ENCODE peak calls at places on chromosomes 3 and 15, in five cellular contexts. N is A549, P is HepG2, X is GM12878, J is K562. R is an unnamed sample.
A peak's percentile ranks its signal among the peaks of the same experiment; 100 is the strongest.

GRCh38 chr3:181952221-181952620 is 240.5 kb downstream of the SOX2 start:
- DNase-seq in J (no peak), N (no peak), X (no peak), P (no peak), R (no peak)

GRCh38 chr3:14203521-14204079 is 25.0 kb downstream of the LSM3 start:
- DNase-seq in J (peak; percentile 84), N (peak; percentile 79), X (no peak), P (peak; percentile 64), R (peak; percentile 65)

GRCh38 chr15:74725845-74726773 is 781 bp upstream of the CYP1A1 start:
- DNase-seq in P (peak; percentile 46), J (no peak), N (peak; percentile 35), X (no peak), R (peak; percentile 81)

GRCh38 chr3:196643201-196643749 is 3.8 kb downstream of the NRROS start:
- DNase-seq in N (no peak), X (peak; percentile 98), P (no peak), J (no peak), R (no peak)

GRCh38 chr3:186663351-186664118 is 2.3 kb upstream of the HRG start:
- DNase-seq in X (no peak), P (no peak), J (no peak), N (no peak), R (no peak)

GRCh38 chr15:49282366-49282765 is 112.3 kb downstream of the GALK2 start:
- DNase-seq in J (no peak), P (no peak), N (no peak), X (no peak), R (no peak)

GRCh38 chr15:81049835-81050234 is 49.1 kb downstream of the TLNRD1 start:
- DNase-seq in J (no peak), P (peak; percentile 5), N (no peak), X (no peak), R (no peak)

GRCh38 chr3:11060500-11061251 is 68.1 kb downstream of the SLC6A1 start:
- DNase-seq in N (peak; percentile 75), X (no peak), P (peak; percentile 12), J (peak; percentile 67), R (peak; percentile 89)

GRCh38 chr3:196726788-196727675 is 12.6 kb upstream of the PAK2 start:
- DNase-seq in X (no peak), J (no peak), P (no peak), N (no peak), R (no peak)

GRCh38 chr15:94845391-94845718 is 614.0 kb downstream of the MCTP2 start:
- DNase-seq in J (no peak), P (no peak), N (no peak), X (no peak), R (no peak)

GRCh38 chr3:58260261-58260731 is 22.7 kb downstream of the ABHD6 start:
- DNase-seq in N (no peak), X (no peak), P (no peak), J (no peak), R (no peak)

GRCh38 chr3:188972313-188972712 is 199.5 kb upstream of the TPRG1 start:
- DNase-seq in N (no peak), X (no peak), J (no peak), P (no peak), R (no peak)

GRCh38 chr3:117184574-117184973 is 475.0 kb downstream of the TUSC7 start:
- DNase-seq in X (no peak), N (no peak), P (no peak), J (no peak), R (no peak)

GRCh38 chr15:60970246-60971170 is 258.6 kb downstream of the RORA start:
- DNase-seq in P (no peak), J (no peak), X (no peak), N (no peak), R (no peak)

GRCh38 chr3:186133980-186134379 is 25.1 kb upstream of the ETV5 start:
- DNase-seq in X (no peak), J (no peak), P (peak; percentile 14), N (no peak), R (no peak)

GRCh38 chr3:197490659-197491058 is 65.1 kb downstream of the BDH1 start:
- DNase-seq in N (no peak), J (no peak), X (no peak), P (no peak), R (no peak)

GRCh38 chr15:62316413-62317060 is 151.5 kb upstream of the C2CD4B start:
- DNase-seq in J (no peak), P (no peak), X (no peak), N (no peak), R (no peak)

DNA sequence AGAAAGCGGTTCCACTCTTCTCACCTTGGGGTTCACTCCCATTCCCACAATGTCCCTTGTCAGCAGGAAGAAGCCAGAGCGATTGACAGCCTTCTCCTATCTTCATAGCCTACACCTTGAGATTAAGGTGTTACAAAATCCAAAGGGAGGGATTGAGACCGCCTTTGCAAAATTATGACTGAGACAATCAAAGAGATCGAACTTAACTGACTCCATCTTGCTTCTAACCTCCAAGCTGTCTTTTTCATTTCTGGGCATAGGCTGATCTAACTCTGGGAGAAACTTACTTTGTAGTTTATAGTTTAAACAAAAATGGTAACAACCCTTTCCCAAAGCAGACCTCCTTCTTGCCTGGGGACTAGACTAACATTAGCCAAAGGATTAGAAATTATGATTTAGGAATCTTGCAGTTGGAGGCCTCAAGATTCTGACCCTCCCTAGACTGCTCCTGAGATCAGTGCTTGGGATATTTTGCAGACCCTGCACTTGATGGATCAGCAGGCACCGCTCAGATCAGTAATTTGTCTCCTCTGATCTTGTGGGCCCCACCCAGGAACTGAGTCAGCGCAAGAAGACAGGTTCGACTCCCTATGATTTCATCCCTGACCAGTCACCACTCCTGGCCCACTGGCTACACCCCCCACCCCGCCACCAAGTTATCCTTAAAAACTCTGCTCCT is 40.0 kb downstream of the PAQR5 start:
- DNase-seq in X (no peak), N (no peak), J (no peak), P (no peak), R (no peak)
- TF ChIP-seq CHD2 in X (no peak), N (no peak), J (no peak), P (no peak), R (no peak)

DNA sequence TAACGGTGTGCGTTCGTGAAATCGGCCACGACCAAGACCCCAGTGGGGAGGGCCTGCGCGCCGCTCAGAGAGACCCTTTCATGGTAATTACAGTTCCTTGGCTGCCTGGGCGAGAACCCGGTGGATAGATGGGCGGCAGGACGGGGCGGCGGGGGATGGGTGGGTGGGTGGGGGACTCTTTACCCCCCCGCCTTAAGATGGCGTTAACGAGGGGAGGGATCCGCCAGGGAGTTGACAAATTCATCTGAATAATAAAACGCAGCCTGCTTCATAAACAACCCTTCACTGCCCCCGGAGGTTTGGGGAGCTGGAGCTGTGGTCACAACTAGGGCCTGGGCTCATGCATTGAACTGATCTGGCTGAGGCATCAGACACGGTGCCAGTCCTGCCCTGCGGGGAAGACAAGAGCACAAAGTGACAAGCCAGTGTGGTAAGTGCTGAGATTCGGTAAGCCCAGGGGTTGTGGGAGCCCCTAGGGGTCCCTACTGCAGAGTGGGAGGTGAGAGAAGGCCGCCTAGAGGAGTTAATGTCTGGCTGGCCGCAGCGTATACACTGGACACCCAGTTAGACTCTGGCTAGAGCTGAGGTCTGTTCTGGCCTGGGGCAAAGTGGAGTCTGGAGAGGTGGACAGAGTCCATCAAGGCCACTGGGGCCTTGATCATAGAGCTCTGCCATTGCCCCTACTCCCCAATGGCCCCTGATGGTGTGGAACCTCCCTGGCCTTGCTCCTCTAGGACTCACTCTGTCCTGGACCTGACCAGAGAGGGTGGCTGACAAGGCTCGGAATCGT is 766 bp downstream of the MRAS start:
- DNase-seq in J (peak; percentile 12), P (peak; percentile 29), X (no peak), N (peak; percentile 22), R (peak; percentile 61)
- TF ChIP-seq HDAC2 in J (no peak), P (no peak), X (no peak), N (no peak), R (no peak)

GRCh38 chr15:40775007-40775406 is 5.2 kb downstream of the C15orf62 start:
- DNase-seq in N (no peak), P (no peak), X (no peak), J (no peak), R (no peak)

GRCh38 chr15:40772014-40772413 is 2.2 kb downstream of the C15orf62 start:
- DNase-seq in X (no peak), P (no peak), J (no peak), N (no peak), R (no peak)

GRCh38 chr15:40775740-40776536 is 6.2 kb downstream of the C15orf62 start:
- DNase-seq in J (no peak), P (no peak), X (no peak), N (no peak), R (no peak)

GRCh38 chr15:40773496-40773895 is 3.7 kb downstream of the C15orf62 start:
- DNase-seq in X (no peak), P (no peak), N (no peak), J (no peak), R (no peak)

DNA sequence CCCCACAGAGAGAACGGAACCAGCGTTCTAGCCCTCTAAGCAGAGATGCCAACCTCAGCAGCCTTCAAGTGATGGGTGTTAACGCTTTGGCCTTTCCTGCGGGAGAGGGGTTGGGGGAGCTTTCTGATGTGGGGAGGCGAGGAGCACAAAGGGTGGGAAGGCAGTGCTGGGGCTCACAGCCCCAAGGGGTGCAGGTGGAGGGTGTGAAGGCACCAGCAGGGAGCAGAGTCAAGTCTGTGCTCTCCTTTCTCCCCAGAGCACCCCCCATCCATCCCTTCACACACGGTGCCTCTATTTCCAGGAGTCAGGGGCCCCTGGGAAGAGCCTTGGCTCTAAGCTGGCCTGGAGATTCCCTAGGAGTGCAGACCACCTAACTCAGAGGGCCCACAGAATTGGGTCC is 4.1 kb downstream of the C15orf62 start:
- DNase-seq in P (no peak), J (no peak), N (no peak), X (no peak), R (no peak)
- TF ChIP-seq CHD2 in P (no peak), J (no peak), N (no peak), X (no peak), R (no peak)

GRCh38 chr15:89221543-89221942 is at the start of gene RLBP1:
- DNase-seq in N (no peak), X (no peak), J (no peak), P (no peak), R (no peak)
- TF ChIP-seq HDAC2 in N (no peak), X (no peak), J (no peak), P (no peak), R (no peak)

GRCh38 chr3:82423485-82423884 is 662.0 kb upstream of the GBE1 start:
- DNase-seq in J (no peak), P (no peak), N (no peak), X (no peak), R (no peak)
- TF ChIP-seq CHD2 in J (no peak), P (no peak), N (no peak), X (no peak), R (no peak)

GRCh38 chr3:101602731-101603130 is 28.8 kb downstream of the PCNP start:
- DNase-seq in N (no peak), X (no peak), P (no peak), J (no peak), R (peak; percentile 20)

DNA sequence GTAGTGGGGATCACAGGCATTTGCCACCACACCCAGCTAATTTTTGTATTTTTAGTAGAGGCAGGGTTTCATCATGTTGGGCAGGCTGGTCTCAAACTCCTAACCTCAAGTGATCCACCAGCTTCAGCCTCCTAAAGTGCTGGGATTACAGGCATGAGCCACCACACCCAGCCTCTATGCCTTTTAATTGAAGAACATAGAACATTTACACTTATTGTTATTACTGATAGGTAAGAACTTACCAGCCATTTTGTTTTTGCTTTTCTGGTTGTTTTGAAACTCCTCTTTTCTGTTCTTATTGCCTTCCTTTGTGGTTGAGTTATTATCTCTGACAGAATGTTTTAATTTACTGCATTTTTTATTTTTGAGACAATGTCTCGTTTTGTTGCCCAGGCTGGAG is 29.2 kb downstream of the PCNP start:
- DNase-seq in P (no peak), N (no peak), X (no peak), J (no peak), R (no peak)
- TF ChIP-seq HDAC2 in P (no peak), N (no peak), X (no peak), J (no peak), R (no peak)

GRCh38 chr3:54225841-54226528 is 103.6 kb downstream of the CACNA2D3 start:
- DNase-seq in J (no peak), P (no peak), X (no peak), N (no peak), R (no peak)
- TF ChIP-seq CHD2 in J (no peak), P (no peak), X (no peak), N (no peak), R (no peak)